ENCODE peak calls at places on chromosomes 4 and X, in eight cellular contexts. E is stomach; K is astrocyte of the cerebellum; V is activated naive CD4-positive, alpha-beta T cell; Z is IMR-90; A is left ventricle myocardium superior; L is activated T-helper 1 cell treated with Interleukin-2 at 50 U/mL for 16 hours; N is posterior cingulate gyrus. I is an unnamed sample.

GRCh38 chr4:173717581-173717980 is 187.6 kb upstream of the HAND2 start:
- DNase-seq in N (no peak), Z (no peak), A (no peak), V (no peak), E (no peak), K (no peak), L (no peak), I (no peak)

GRCh38 chrX:131595120-131595519 is 51.2 kb downstream of the OR13H1 start:
- DNase-seq in A (no peak), N (no peak), E (no peak), Z (no peak), K (no peak), V (no peak), L (no peak), I (no peak)

GRCh38 chrX:134685662-134686061 is 27.4 kb upstream of the PLAC1 start:
- DNase-seq in N (no peak), A (no peak), Z (peak; percentile 55), E (no peak), V (no peak), L (no peak), K (no peak), I (no peak)

GRCh38 chr4:128228021-128228571 is 59.5 kb downstream of the PGRMC2 start:
- DNase-seq in E (peak; percentile 36), K (no peak), L (no peak), N (no peak), Z (no peak), A (no peak), V (no peak), I (no peak)

GRCh38 chrX:53279296-53280237 is 1.8 kb downstream of the IQSEC2 start:
- DNase-seq in K (no peak), E (no peak), A (no peak), Z (no peak), N (no peak), V (no peak), L (no peak), I (no peak)

GRCh38 chr4:139025841-139026240 is 10.3 kb downstream of the NOCT start:
- DNase-seq in Z (peak; percentile 28), K (no peak), V (no peak), A (no peak), N (no peak), L (no peak), E (no peak), I (no peak)

GRCh38 chr4:152448038-152448437 is 87.9 kb downstream of the FBXW7 start:
- DNase-seq in V (no peak), Z (no peak), N (no peak), L (no peak), K (no peak), A (no peak), E (no peak), I (no peak)

GRCh38 chrX:48461830-48462229 is 8.2 kb downstream of the SLC38A5 start:
- DNase-seq in Z (peak; percentile 12), A (no peak), L (no peak), E (no peak), V (no peak), K (no peak), N (no peak), I (no peak)

GRCh38 chrX:65300104-65300809 is 234.3 kb downstream of the LAS1L start:
- DNase-seq in V (no peak), E (no peak), N (no peak), A (no peak), Z (no peak), L (no peak), K (no peak), I (no peak)

GRCh38 chr4:157739237-157739636 is 433.6 kb downstream of the GASK1B start:
- DNase-seq in V (no peak), L (no peak), A (no peak), K (no peak), Z (no peak), E (no peak), N (no peak), I (no peak)

I was measured in left cardiac atrium.